ENCODE peak calls at places on chromosomes 16 and 17, in nine cellular contexts. U is testis; S is BE2C; J is activated CD4-positive, alpha-beta T cell treated with anti-CD3 and anti-CD28 coated beads, Interleukin-2, amount 10 ng/mL, durations not matched to agents 7 days and 5 days; T is WTC11; R is hypothalamus; O is omental fat pad; W is NCI-H146; I is cardiac muscle cell. Q is an unnamed sample.

GRCh38 chr16:67207116-67207856 is 8.4 kb downstream of the ELMO3 start:
- DNase-seq in U (no peak), S (peak), J (no peak), T (no peak), R (no peak), O (no peak), W (no peak), I (no peak), Q (no peak)

GRCh38 chr16:29995330-29995910 is at the start of gene HIRIP3:
- DNase-seq in U (peak), S (peak), J (peak), T (peak), R (peak), O (peak), W (peak), I (peak), Q (peak)

GRCh38 chr16:89369266-89369895 is 121.0 kb downstream of the ANKRD11 start:
- DNase-seq in U (no peak), S (no peak), J (no peak), T (no peak), R (no peak), O (no peak), W (no peak), I (no peak), Q (no peak)

GRCh38 chr16:80158766-80159165 is 382.0 kb upstream of the DYNLRB2 start:
- DNase-seq in U (no peak), S (no peak), J (no peak), T (no peak), R (no peak), O (no peak), W (no peak), I (no peak), Q (peak)

GRCh38 chr17:1782171-1782567 is 20.3 kb downstream of the SERPINF1 start:
- DNase-seq in U (no peak), S (no peak), J (no peak), T (no peak), R (no peak), O (no peak), W (no peak), I (no peak), Q (no peak)

GRCh38 chr16:87561200-87562105 is 40.9 kb upstream of the JPH3 start:
- DNase-seq in U (no peak), S (no peak), J (no peak), T (no peak), R (no peak), O (no peak), W (no peak), I (no peak), Q (no peak)

GRCh38 chr17:73142763-73143395 is 21.9 kb upstream of the SSTR2 start:
- DNase-seq in U (no peak), S (no peak), J (no peak), T (no peak), R (no peak), O (no peak), W (no peak), I (no peak), Q (no peak)

GRCh38 chr17:40779181-40779909 is 3.0 kb downstream of the KRT27 start:
- DNase-seq in U (no peak), S (peak), J (peak), T (peak), R (no peak), O (no peak), W (no peak), I (peak), Q (peak)

GRCh38 chr17:77734371-77735050 is 224.0 kb upstream of the TNRC6C start:
- DNase-seq in U (peak), S (peak), J (peak), T (peak), R (peak), O (peak), W (peak), I (peak), Q (peak)

GRCh38 chr17:41382396-41382795 is 290 bp upstream of the KRT34 start:
- DNase-seq in U (no peak), S (no peak), J (no peak), T (no peak), R (no peak), O (no peak), W (no peak), I (no peak), Q (peak)

GRCh38 chr17:32461853-32462617 is 17.7 kb downstream of the PSMD11 start:
- DNase-seq in U (peak), S (peak), J (peak), T (peak), R (peak), O (no peak), W (peak), I (peak), Q (peak)

GRCh38 chr17:27414686-27415085 is 41.6 kb upstream of the KSR1 start:
- DNase-seq in U (no peak), S (no peak), J (no peak), T (no peak), R (no peak), O (no peak), W (no peak), I (no peak), Q (no peak)

GRCh38 chr17:81514735-81515529 is 2.3 kb upstream of the ACTG1 start:
- DNase-seq in U (peak), S (peak), J (peak), T (peak), R (no peak), O (no peak), W (peak), I (peak), Q (peak)

GRCh38 chr16:68993885-68994284 is 111.6 kb upstream of the HAS3 start:
- DNase-seq in U (no peak), S (no peak), J (no peak), T (no peak), R (no peak), O (no peak), W (no peak), I (no peak), Q (peak)

GRCh38 chr17:44279586-44280344 is 11.8 kb upstream of the SLC4A1 start:
- DNase-seq in U (peak), S (no peak), J (peak), T (peak), R (peak), O (no peak), W (no peak), I (peak), Q (peak)